ENCODE peak calls at places on chromosomes 16 and 17, in five cellular contexts. O is cardiac muscle cell; C is AG10803; P is progenitor cell of endocrine pancreas; A is CD8-positive, alpha-beta T cell. H is an unnamed sample.

GRCh38 chr16:50161950-50162349 is 8.8 kb downstream of the TENT4B start:
- DNase-seq in C (no peak), O (no peak), A (no peak), P (no peak), H (no peak)

GRCh38 chr17:49434821-49435581 is 20.3 kb upstream of the PHB1 start:
- DNase-seq in A (peak; percentile 44), O (peak; percentile 55), C (peak; percentile 43), P (peak; percentile 49), H (peak; percentile 57)

GRCh38 chr17:51152766-51153209 is 571 bp upstream of the NME1 start:
- DNase-seq in O (no peak), A (no peak), P (no peak), C (no peak), H (no peak)

GRCh38 chr16:68901910-68902309 is 58.6 kb downstream of the TANGO6 start:
- DNase-seq in O (no peak), P (no peak), A (no peak), C (peak; percentile 86), H (no peak)

GRCh38 chr17:233473-233941 is 52.1 kb upstream of the DOC2B start:
- DNase-seq in C (no peak), A (no peak), O (no peak), P (no peak), H (no peak)

GRCh38 chr16:77399066-77399465 is 35.8 kb downstream of the ADAMTS18 start:
- DNase-seq in A (no peak), O (no peak), C (no peak), P (no peak), H (no peak)

GRCh38 chr17:40536731-40537171 is 28.5 kb downstream of the CCR7 start:
- DNase-seq in P (no peak), C (peak; percentile 84), O (no peak), A (no peak), H (peak; percentile 51)

GRCh38 chr17:61009619-61010018 is 332.0 kb downstream of the BCAS3 start:
- DNase-seq in O (peak; percentile 70), P (no peak), C (no peak), A (no peak), H (no peak)

GRCh38 chr16:27795992-27796614 is 246.2 kb downstream of the KATNIP start:
- DNase-seq in O (peak; percentile 90), P (peak; percentile 69), C (peak; percentile 11), A (peak; percentile 10), H (peak; percentile 73)

GRCh38 chr17:33968350-33969044 is 286.6 kb upstream of the CCL2 start:
- DNase-seq in P (no peak), O (no peak), C (no peak), A (peak; percentile 5), H (peak; percentile 7)

GRCh38 chr16:88541831-88542230 is 28.4 kb upstream of the ZC3H18 start:
- DNase-seq in A (no peak), P (no peak), O (no peak), C (no peak), H (no peak)

GRCh38 chr17:17702821-17703607 is 21.8 kb downstream of the RAI1 start:
- DNase-seq in C (no peak), O (no peak), P (no peak), A (no peak), H (peak; percentile 48)

GRCh38 chr16:16890964-16891363 is 512.0 kb downstream of the NPIPA7 start:
- DNase-seq in O (no peak), P (no peak), A (no peak), C (no peak), H (no peak)

GRCh38 chr17:50353600-50354195 is 7.8 kb downstream of the XYLT2 start:
- DNase-seq in P (no peak), A (no peak), C (no peak), O (no peak), H (no peak)

GRCh38 chr16:77788196-77789084 is at the start of gene VAT1L:
- DNase-seq in O (peak; percentile 52), C (peak; percentile 53), P (no peak), A (no peak), H (peak; percentile 38)

GRCh38 chr16:13351651-13352217 is 450.3 kb downstream of the SHISA9 start:
- DNase-seq in P (no peak), A (no peak), O (no peak), C (no peak), H (no peak)

GRCh38 chr16:88529596-88529995 is 40.6 kb upstream of the ZC3H18 start:
- DNase-seq in P (no peak), O (no peak), C (no peak), A (no peak), H (no peak)

GRCh38 chr17:8359769-8360168 is 16.7 kb downstream of the KRABD2 start:
- DNase-seq in P (no peak), O (no peak), A (no peak), C (peak; percentile 84), H (peak; percentile 31)

GRCh38 chr17:63120406-63120805 is 154.4 kb downstream of the TANC2 start:
- DNase-seq in C (peak; percentile 12), O (no peak), P (no peak), A (no peak), H (no peak)

GRCh38 chr16:19831678-19832077 is 53.0 kb downstream of the GPRC5B start:
- DNase-seq in A (no peak), P (no peak), C (peak; percentile 62), O (peak; percentile 35), H (no peak)

GRCh38 chr16:73527191-73527590 is 479.3 kb upstream of the ZFHX3 start:
- DNase-seq in C (no peak), O (no peak), A (no peak), P (no peak), H (no peak)

GRCh38 chr16:81170824-81171223 is 67.7 kb upstream of the BCO1 start:
- DNase-seq in P (peak; percentile 54), O (peak; percentile 70), C (no peak), A (no peak), H (peak; percentile 25)

GRCh38 chr17:78794399-78794798 is 12.3 kb upstream of the CYTH1 start:
- DNase-seq in O (no peak), C (no peak), A (no peak), P (no peak), H (no peak)

GRCh38 chr16:4081035-4081434 is 35.2 kb downstream of the ADCY9 start:
- DNase-seq in C (no peak), A (no peak), P (no peak), O (no peak), H (no peak)

GRCh38 chr17:49878931-49879330 is 31.1 kb upstream of the TAC4 start:
- DNase-seq in O (no peak), C (no peak), A (no peak), P (no peak), H (no peak)

GRCh38 chr17:79650283-79650682 is 39.4 kb upstream of the RBFOX3 start:
- DNase-seq in P (peak; percentile 3), O (no peak), C (no peak), A (no peak), H (no peak)

GRCh38 chr17:7043544-7044268 is at the start of gene SLC16A11:
- DNase-seq in A (peak; percentile 34), P (peak; percentile 33), O (no peak), C (peak; percentile 25), H (no peak)

GRCh38 chr17:71966459-71967313 is 154.1 kb upstream of the SOX9 start:
- DNase-seq in P (no peak), C (no peak), A (no peak), O (no peak), H (no peak)

GRCh38 chr16:79008869-79009179 is 591.7 kb downstream of the MAF start:
- DNase-seq in C (no peak), O (no peak), P (no peak), A (no peak), H (no peak)

GRCh38 chr16:54446639-54447038 is 160.1 kb upstream of the IRX3 start:
- DNase-seq in P (no peak), C (peak; percentile 95), A (no peak), O (no peak), H (no peak)

GRCh38 chr16:79328327-79329162 is 272.0 kb downstream of the MAF start:
- DNase-seq in C (no peak), O (no peak), P (no peak), A (no peak), H (no peak)

DNA sequence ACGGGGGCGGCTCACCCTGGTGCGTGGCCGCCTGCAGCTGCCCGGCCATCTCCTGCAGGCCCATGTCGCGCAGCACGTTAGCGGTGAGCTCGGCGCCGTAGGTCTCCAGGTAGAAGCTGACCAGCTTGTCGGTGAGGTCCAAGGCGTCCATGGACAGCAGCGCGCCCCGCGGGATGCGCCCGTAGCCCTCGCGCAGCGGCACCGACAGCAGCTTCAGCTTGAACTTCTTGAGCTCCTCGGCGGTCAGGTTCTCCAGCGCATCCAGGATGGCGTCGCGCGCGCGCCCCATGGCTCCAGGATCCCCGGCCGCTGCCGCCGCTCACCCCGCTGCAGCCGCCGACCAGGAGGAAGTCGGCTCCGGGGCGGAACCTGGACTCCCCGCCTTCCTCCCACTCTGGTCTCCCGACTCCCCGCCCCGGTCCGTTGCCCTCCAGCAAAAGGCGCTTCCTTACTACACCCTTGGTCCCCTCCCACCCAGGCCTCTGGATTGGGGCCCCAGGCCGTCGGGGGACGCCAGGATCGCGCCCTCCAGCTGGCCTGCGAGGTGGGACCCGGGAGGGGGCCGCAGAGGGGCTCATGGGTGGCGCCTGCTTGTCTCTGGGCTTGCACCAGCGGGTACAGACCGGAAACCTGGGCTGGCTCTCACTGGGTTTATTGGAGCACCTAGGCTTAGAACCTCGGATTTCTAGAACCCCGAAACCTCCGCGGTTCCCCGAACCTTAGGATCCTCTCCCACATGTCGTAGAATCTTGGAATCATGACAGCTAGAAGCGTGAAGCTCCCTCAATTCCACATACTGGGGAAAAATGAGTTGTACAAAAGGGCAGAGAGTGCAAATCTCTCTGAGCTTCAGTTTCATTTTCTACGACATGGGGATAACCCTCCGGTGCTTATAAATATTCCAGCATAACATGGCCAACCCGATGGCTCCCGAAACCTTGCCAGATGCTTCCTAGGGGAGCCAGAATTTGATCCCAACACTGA is at the start of gene PYCARD:
- DNase-seq in P (peak; percentile 26), O (peak; percentile 43), C (peak; percentile 32), A (peak; percentile 25), H (peak; percentile 64)
- TF ChIP-seq CTCF in P (no peak), O (no peak), C (no peak), A (no peak), H (no peak)

DNA sequence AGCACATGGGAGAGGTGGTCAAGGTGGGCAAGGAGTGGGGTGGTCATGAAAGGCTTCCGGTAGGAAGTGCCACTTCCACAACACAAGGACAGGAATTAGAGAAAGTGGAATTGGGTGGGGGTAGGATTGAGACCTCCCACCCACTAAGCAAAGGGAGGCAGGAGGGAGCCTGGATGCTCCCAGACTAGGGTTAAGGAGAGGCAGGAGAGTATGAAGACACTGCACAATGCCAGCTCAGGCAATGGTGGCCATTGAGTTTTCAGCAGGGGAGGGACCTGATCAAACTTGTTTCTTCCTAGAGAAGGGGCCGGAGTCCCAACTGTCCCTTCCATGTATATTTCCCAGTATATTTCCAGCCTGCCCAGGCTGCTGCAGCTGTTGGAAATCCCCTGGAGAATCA is 3.1 kb upstream of the RAB11FIP4 start:
- DNase-seq in A (no peak), P (no peak), C (no peak), O (no peak), H (no peak)
- TF ChIP-seq CTCF in A (no peak), P (no peak), C (no peak), O (no peak), H (no peak)

DNA sequence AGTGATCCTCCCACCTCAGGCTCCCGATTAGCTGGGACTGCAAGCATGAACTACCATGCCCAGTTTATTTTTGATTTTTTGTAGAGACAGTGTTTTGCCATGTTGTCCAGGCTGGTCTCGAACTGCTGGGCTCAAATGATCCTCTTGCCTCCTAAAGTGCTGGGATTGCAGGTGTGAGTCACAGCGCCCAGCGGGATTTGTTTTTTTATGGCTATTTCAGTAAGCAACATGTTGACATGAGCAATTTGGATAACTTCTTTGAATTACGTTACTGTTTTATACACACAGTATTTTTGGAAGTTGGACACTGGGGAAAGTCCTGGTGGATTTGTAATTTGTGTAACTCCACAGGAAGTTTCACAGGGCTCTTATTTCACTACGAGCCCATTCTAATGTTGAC is 18.5 kb upstream of the RHOT1 start:
- DNase-seq in C (peak; percentile 29), P (no peak), A (no peak), O (no peak), H (no peak)
- TF ChIP-seq CTCF in C (no peak), P (no peak), A (no peak), O (no peak), H (no peak)

GRCh38 chr16:30092373-30093010 is 768 bp upstream of the TBX6 start:
- DNase-seq in P (no peak), O (peak; percentile 69), C (peak; percentile 42), A (peak; percentile 65), H (peak; percentile 92)
- TF ChIP-seq CTCF in P (peak; percentile 62), O (peak; percentile 75), C (peak; percentile 54), A (peak; percentile 4), H (no peak)

H was measured in endothelial cell.